ENCODE peak calls at places on chromosomes 7 and 10, in seven cellular contexts. I, P, F, Q, O, B and M are unnamed samples.

GRCh38 chr7:9507281-9507680 is 1073.9 kb downstream of the NXPH1 start:
- DNase-seq in Q (no peak), B (no peak), F (no peak), I (no peak), P (no peak), O (no peak), M (no peak)

GRCh38 chr10:30125484-30125883 is 66.1 kb upstream of the JCAD start:
- DNase-seq in F (no peak), P (no peak), Q (no peak), O (no peak), I (no peak), B (no peak), M (no peak)

GRCh38 chr7:157503229-157503628 is 166.4 kb downstream of the DNAJB6 start:
- DNase-seq in Q (no peak), B (no peak), P (no peak), O (no peak), F (no peak), I (no peak), M (no peak)

GRCh38 chr7:55112056-55112455 is 93.2 kb downstream of the EGFR start:
- DNase-seq in F (no peak), O (no peak), Q (no peak), I (no peak), P (no peak), B (no peak), M (no peak)

GRCh38 chr10:11284291-11285085 is 266.8 kb downstream of the CELF2 start:
- DNase-seq in P (no peak), Q (no peak), B (no peak), F (no peak), I (no peak), O (no peak), M (no peak)

GRCh38 chr7:157997471-157997870 is 590.2 kb downstream of the PTPRN2 start:
- DNase-seq in Q (no peak), I (no peak), O (no peak), B (no peak), F (no peak), P (no peak), M (no peak)

GRCh38 chr7:31729195-31729804 is 42.3 kb downstream of the PPP1R17 start:
- DNase-seq in F (no peak), P (no peak), O (no peak), Q (no peak), I (no peak), B (no peak), M (no peak)

GRCh38 chr10:119375574-119376265 is 166.8 kb downstream of the RGS10 start:
- DNase-seq in F (no peak), I (peak; percentile 59), Q (peak; percentile 43), O (no peak), B (no peak), P (peak; percentile 64), M (no peak)

GRCh38 chr7:55534262-55534915 is 37.9 kb downstream of the VOPP1 start:
- DNase-seq in I (peak; percentile 65), B (peak; percentile 30), F (no peak), P (peak; percentile 77), O (peak; percentile 18), Q (peak; percentile 78), M (no peak)

GRCh38 chr10:122466866-122467470 is 5.6 kb downstream of the HTRA1 start:
- DNase-seq in Q (no peak), O (no peak), I (no peak), B (no peak), P (no peak), F (no peak), M (no peak)

GRCh38 chr7:73520673-73521635 is 1.1 kb downstream of the BAZ1B start:
- DNase-seq in Q (peak; percentile 42), I (no peak), F (no peak), B (no peak), P (no peak), O (peak; percentile 6), M (peak; percentile 47)

GRCh38 chr7:34128762-34129161 is 223.4 kb downstream of the BMPER start:
- DNase-seq in O (no peak), Q (no peak), P (no peak), B (no peak), F (no peak), I (no peak), M (no peak)

GRCh38 chr7:13279854-13280435 is 592.5 kb downstream of the ARL4A start:
- DNase-seq in B (peak; percentile 5), P (no peak), O (no peak), Q (no peak), I (no peak), F (no peak), M (peak; percentile 28)

GRCh38 chr10:25639646-25640045 is 294.4 kb upstream of the MYO3A start:
- DNase-seq in I (no peak), B (no peak), F (no peak), O (no peak), P (no peak), Q (no peak), M (no peak)

GRCh38 chr10:86644412-86645110 is 9.8 kb upstream of the OPN4 start:
- DNase-seq in O (no peak), B (peak; percentile 10), F (no peak), P (no peak), Q (no peak), I (no peak), M (no peak)

GRCh38 chr7:55903985-55904759 is 16.9 kb downstream of the ZNF713 start:
- DNase-seq in O (no peak), P (no peak), Q (no peak), F (no peak), B (no peak), I (no peak), M (no peak)

GRCh38 chr7:20797174-20798080 is 10.7 kb upstream of the SP8 start:
- DNase-seq in F (no peak), Q (no peak), O (no peak), I (no peak), B (no peak), P (peak; percentile 67), M (peak; percentile 67)

GRCh38 chr7:142557971-142558582 is 191.2 kb upstream of the PRSS1 start:
- DNase-seq in F (peak; percentile 73), I (no peak), O (no peak), B (peak; percentile 22), P (no peak), Q (no peak), M (peak; percentile 66)

GRCh38 chr7:130529417-130529816 is 37.5 kb downstream of the MEST start:
- DNase-seq in I (no peak), P (no peak), B (no peak), F (no peak), Q (no peak), O (no peak), M (no peak)

DNA sequence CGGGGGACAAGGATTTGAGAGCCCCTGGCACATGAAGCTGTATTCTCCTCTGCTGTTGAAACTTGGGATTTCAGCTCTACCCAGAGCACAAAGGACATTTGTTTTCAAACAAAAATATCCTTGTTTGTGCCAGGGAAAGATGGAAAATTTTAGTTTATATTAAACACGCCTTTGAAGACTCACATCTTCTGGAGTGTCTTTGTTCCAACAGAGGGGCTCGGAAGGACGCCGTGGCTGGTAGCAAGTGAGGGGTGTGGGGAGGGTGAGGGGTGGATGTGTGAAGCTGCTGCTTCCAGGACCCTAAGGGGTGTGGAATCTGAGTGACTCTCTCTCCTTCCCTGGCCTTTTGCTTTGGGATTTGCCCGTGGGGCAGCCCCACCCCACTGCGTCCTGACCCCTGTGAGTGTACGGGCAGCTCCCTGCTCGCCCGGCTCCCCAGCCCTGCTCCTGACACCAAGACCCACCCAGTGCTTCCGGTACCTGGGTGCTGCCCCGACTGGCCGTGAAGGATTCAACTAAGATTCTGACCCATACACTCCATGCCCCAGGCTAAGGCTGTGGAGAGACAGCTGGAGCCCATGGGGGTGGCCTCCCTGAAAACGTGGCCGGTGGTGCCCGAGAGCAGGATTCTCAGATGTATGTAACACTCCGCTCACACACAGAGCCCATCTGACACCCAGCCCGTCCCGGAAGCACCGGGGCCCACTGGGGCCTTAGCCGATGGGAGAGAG is 59.6 kb downstream of the ZRANB1 start:
- DNase-seq in I (no peak), F (no peak), B (no peak), O (peak; percentile 4), Q (peak; percentile 40), P (peak; percentile 49), M (no peak)
- H3K4me1 ChIP-seq in I (peaks cover 47% of the 10 kb centered on the region), F (no peaks in the 10 kb centered on the region), B (peaks cover 18% of the 10 kb centered on the region), O (peaks cover 44% of the 10 kb centered on the region), Q (peaks cover 44% of the 10 kb centered on the region), P (peaks cover 24% of the 10 kb centered on the region), M (no peaks in the 10 kb centered on the region)

GRCh38 chr7:101164071-101164840 is 1.1 kb downstream of the VGF start:
- DNase-seq in B (no peak), O (peak; percentile 29), F (no peak), Q (no peak), I (peak; percentile 48), P (no peak), M (peak; percentile 77)
- H3K4me1 ChIP-seq in B (peaks cover 40% of the 10 kb centered on the region), O (peaks cover 13% of the 10 kb centered on the region), F (peaks cover 18% of the 10 kb centered on the region), Q (peaks cover 40% of the 10 kb centered on the region), I (peaks cover 34% of the 10 kb centered on the region), P (peaks cover 30% of the 10 kb centered on the region), M (peaks cover 8% of the 10 kb centered on the region)

DNA sequence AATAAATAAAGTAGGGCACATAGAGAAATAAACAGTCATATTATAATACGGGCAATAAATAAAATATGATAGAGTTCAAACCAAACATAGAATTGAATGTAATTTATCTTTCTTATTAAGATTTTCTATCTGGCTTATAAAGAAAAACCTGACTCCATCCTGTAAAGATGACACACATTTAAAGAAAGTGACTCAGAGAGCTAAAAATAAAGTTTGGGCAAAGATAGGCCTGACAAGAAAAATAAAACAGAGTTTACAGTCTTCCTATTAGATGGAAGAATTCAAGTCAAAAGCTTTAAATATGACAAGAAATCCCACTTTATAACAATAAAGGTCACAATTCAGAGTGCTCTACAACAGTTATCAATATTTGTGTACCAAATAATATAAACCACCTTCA is 580.6 kb downstream of the PHTF2 start:
- DNase-seq in P (no peak), F (no peak), B (no peak), Q (no peak), O (no peak), I (no peak), M (no peak)
- H3K4me1 ChIP-seq in P (no peaks in the 10 kb centered on the region), F (no peaks in the 10 kb centered on the region), B (no peaks in the 10 kb centered on the region), Q (no peaks in the 10 kb centered on the region), O (no peaks in the 10 kb centered on the region), I (no peaks in the 10 kb centered on the region), M (no peaks in the 10 kb centered on the region)

GRCh38 chr10:72337039-72337629 is 17.6 kb downstream of the DNAJB12 start:
- DNase-seq in I (peak; percentile 92), Q (peak; percentile 88), P (peak; percentile 88), B (peak; percentile 63), O (peak; percentile 88), F (no peak), M (peak; percentile 44)

GRCh38 chr10:72336259-72337038 is 18.3 kb downstream of the DNAJB12 start:
- DNase-seq in P (no peak), B (no peak), Q (peak; percentile 44), I (peak; percentile 30), F (no peak), O (no peak), M (no peak)

GRCh38 chr10:72340510-72340895 is 14.2 kb downstream of the DNAJB12 start:
- DNase-seq in F (no peak), B (no peak), I (peak; percentile 71), Q (peak; percentile 85), O (peak; percentile 56), P (peak; percentile 88), M (peak; percentile 88)

GRCh38 chr10:72337722-72338121 is 17.0 kb downstream of the DNAJB12 start:
- DNase-seq in O (no peak), I (no peak), P (no peak), F (no peak), Q (no peak), B (no peak), M (no peak)

DNA sequence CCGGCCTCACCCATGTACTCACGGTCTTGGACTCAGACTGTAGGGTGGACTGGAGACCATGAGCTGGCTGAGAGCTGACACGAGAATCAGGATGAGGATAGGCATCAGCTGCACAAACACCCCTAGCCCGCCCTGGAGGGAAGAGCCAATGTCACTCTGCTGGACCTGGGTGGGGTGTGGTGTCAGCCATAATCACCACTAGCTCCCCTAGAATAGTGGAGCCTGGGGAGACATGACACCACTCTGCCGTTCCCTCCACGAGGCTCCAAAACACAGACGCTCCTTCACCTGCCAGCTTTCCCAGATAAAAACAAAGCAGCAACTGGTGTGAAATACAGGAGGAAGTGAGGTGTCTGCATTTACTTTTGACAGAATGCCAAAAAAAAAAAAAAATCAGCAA is 16.5 kb downstream of the DNAJB12 start:
- DNase-seq in O (no peak), F (no peak), Q (no peak), B (no peak), P (no peak), I (no peak), M (no peak)
- H3K4me1 ChIP-seq in O (peaks cover 47% of the 10 kb centered on the region), F (peaks cover 2% of the 10 kb centered on the region), Q (peaks cover 60% of the 10 kb centered on the region), B (peaks cover 39% of the 10 kb centered on the region), P (peaks cover 53% of the 10 kb centered on the region), I (peaks cover 48% of the 10 kb centered on the region), M (peaks cover 8% of the 10 kb centered on the region)